ENCODE peak calls at places on chromosomes 11 and 22, in five cellular contexts. Y is hepatocyte; Q is activated naive CD4-positive, alpha-beta T cell; V is HT-29; B is stimulated activated naive B cell treated with anti-CD40 and anti-IgM and Interleukin-4, amounts not matched to agents 10 μg/mL and 1 μg/mL and 100 μg/mL, for 72 hours. I is an unnamed sample.
A peak's percentile ranks its signal among the peaks of the same experiment; 100 is the strongest.

GRCh38 chr22:39146256-39147101 is 6.0 kb downstream of the CBX7 start:
- DNase-seq in Y (no peak), Q (no peak), V (no peak), B (no peak), I (no peak)

GRCh38 chr22:28766628-28767027 is 5.9 kb upstream of the CCDC117 start:
- DNase-seq in Y (no peak), Q (no peak), V (no peak), B (no peak), I (no peak)

GRCh38 chr11:75241036-75241905 is 697 bp downstream of the TPBGL start:
- DNase-seq in Y (peak; percentile 94), Q (peak; percentile 76), V (peak; percentile 80), B (peak; percentile 82), I (peak; percentile 98)

GRCh38 chr11:2750601-2751522 is 51.1 kb upstream of the KCNQ1OT1 start:
- DNase-seq in Y (no peak), Q (no peak), V (no peak), B (no peak), I (no peak)

GRCh38 chr11:118521892-118522311 is 5.4 kb upstream of the TTC36 start:
- DNase-seq in Y (no peak), Q (no peak), V (no peak), B (no peak), I (no peak)

GRCh38 chr22:41217553-41218157 is 12.5 kb downstream of the L3MBTL2 start:
- DNase-seq in Y (peak; percentile 45), Q (no peak), V (no peak), B (peak; percentile 24), I (peak; percentile 86)

GRCh38 chr22:34502821-34503220 is 563.1 kb upstream of the ISX start:
- DNase-seq in Y (no peak), Q (no peak), V (no peak), B (no peak), I (no peak)

GRCh38 chr11:57294225-57295131 is 30.3 kb downstream of the TNKS1BP1 start:
- DNase-seq in Y (no peak), Q (no peak), V (peak; percentile 58), B (no peak), I (peak; percentile 34)

GRCh38 chr22:32557424-32557823 is 82.8 kb downstream of the FBXO7 start:
- DNase-seq in Y (no peak), Q (no peak), V (no peak), B (no peak), I (no peak)

GRCh38 chr22:42500836-42501179 is 18.8 kb downstream of the RRP7A start:
- DNase-seq in Y (no peak), Q (no peak), V (no peak), B (no peak), I (no peak)

GRCh38 chr11:36155770-36156485 is 133.3 kb downstream of the COMMD9 start:
- DNase-seq in Y (no peak), Q (no peak), V (no peak), B (no peak), I (no peak)

GRCh38 chr11:101860694-101861371 is 54.0 kb upstream of the CEP126 start:
- DNase-seq in Y (peak; percentile 86), Q (no peak), V (peak; percentile 79), B (peak; percentile 10), I (peak; percentile 90)

GRCh38 chr11:33733978-33734377 is 2.2 kb downstream of the CD59 start:
- DNase-seq in Y (no peak), Q (no peak), V (peak; percentile 23), B (no peak), I (peak; percentile 9)

GRCh38 chr11:12070446-12071267 is 39.7 kb upstream of the MICAL2 start:
- DNase-seq in Y (no peak), Q (no peak), V (no peak), B (no peak), I (peak; percentile 44)

GRCh38 chr22:31271485-31271884 is 20.8 kb downstream of the PIK3IP1 start:
- DNase-seq in Y (peak; percentile 49), Q (no peak), V (no peak), B (no peak), I (no peak)

GRCh38 chr22:37240941-37241320 is 3.1 kb downstream of the RAC2 start:
- DNase-seq in Y (no peak), Q (no peak), V (no peak), B (no peak), I (no peak)

GRCh38 chr11:10405858-10406592 is 49.0 kb upstream of the AMPD3 start:
- DNase-seq in Y (peak; percentile 91), Q (no peak), V (peak; percentile 89), B (peak; percentile 33), I (peak; percentile 95)

I was measured in DMS53.